ENCODE peak calls at places on chromosome 20, in five cellular contexts. Y is H1, F is H9, J is mesenchymal stem cell, A is trophoblast cell. Z is an unnamed sample.

GRCh38 chr20:1900321-1900791 is 5.1 kb downstream of the SIRPA start:
- DNase-seq in Y (peak), F (peak), J (peak), A (no peak), Z (peak)

GRCh38 chr20:8082025-8082424 is 50.0 kb upstream of the PLCB1 start:
- DNase-seq in Y (no peak), F (peak), J (peak), A (no peak), Z (no peak)

GRCh38 chr20:24102290-24102689 is 113.7 kb upstream of the GGTLC1 start:
- DNase-seq in Y (peak), F (peak), J (no peak), A (no peak), Z (no peak)

GRCh38 chr20:14219801-14220461 is 117.5 kb downstream of the FLRT3 start:
- DNase-seq in Y (no peak), F (peak), J (no peak), A (no peak), Z (no peak)

GRCh38 chr20:34530342-34530741 is 14.1 kb downstream of the DYNLRB1 start:
- DNase-seq in Y (no peak), F (no peak), J (no peak), A (no peak), Z (no peak)

GRCh38 chr20:51687630-51688029 is 80.6 kb downstream of the ATP9A start:
- DNase-seq in Y (no peak), F (no peak), J (no peak), A (no peak), Z (no peak)

GRCh38 chr20:58985656-58986055 is 4.6 kb downstream of the NELFCD start:
- DNase-seq in Y (no peak), F (no peak), J (no peak), A (no peak), Z (no peak)

GRCh38 chr20:36461600-36462439 is 79.5 kb upstream of the MYL9 start:
- DNase-seq in Y (peak), F (peak), J (peak), A (peak), Z (peak)

GRCh38 chr20:24910461-24910860 is 38.6 kb upstream of the CST7 start:
- DNase-seq in Y (peak), F (no peak), J (no peak), A (no peak), Z (no peak)

GRCh38 chr20:54774423-54774822 is 299.0 kb downstream of the DOK5 start:
- DNase-seq in Y (no peak), F (no peak), J (no peak), A (no peak), Z (no peak)

GRCh38 chr20:64110411-64111068 is 3.2 kb upstream of the NPBWR2 start:
- DNase-seq in Y (peak), F (no peak), J (no peak), A (no peak), Z (no peak)

GRCh38 chr20:48846516-48847492 is 19.0 kb upstream of the PREX1 start:
- DNase-seq in Y (peak), F (peak), J (no peak), A (no peak), Z (no peak)

GRCh38 chr20:48824830-48825550 is 2.8 kb downstream of the PREX1 start:
- DNase-seq in Y (no peak), F (no peak), J (no peak), A (peak), Z (peak)

GRCh38 chr20:3739054-3739925 is 6.8 kb downstream of the HSPA12B start:
- DNase-seq in Y (no peak), F (peak), J (no peak), A (no peak), Z (no peak)

GRCh38 chr20:51525241-51526104 is 17.0 kb downstream of the NFATC2 start:
- DNase-seq in Y (no peak), F (no peak), J (no peak), A (no peak), Z (no peak)

GRCh38 chr20:6120491-6120988 is 2.3 kb downstream of the FERMT1 start:
- DNase-seq in Y (no peak), F (no peak), J (no peak), A (no peak), Z (no peak)

GRCh38 chr20:10453241-10453640 is 18.1 kb downstream of the SLX4IP start:
- DNase-seq in Y (no peak), F (no peak), J (no peak), A (no peak), Z (no peak)

GRCh38 chr20:10219452-10219791 is 792 bp downstream of the SNAP25 start:
- DNase-seq in Y (peak), F (peak), J (peak), A (peak), Z (peak)

GRCh38 chr20:41183391-41183790 is 46.0 kb downstream of the PLCG1 start:
- DNase-seq in Y (peak), F (no peak), J (no peak), A (no peak), Z (no peak)

GRCh38 chr20:54284928-54285704 is 77.2 kb downstream of the PFDN4 start:
- DNase-seq in Y (no peak), F (no peak), J (no peak), A (no peak), Z (no peak)

GRCh38 chr20:21225215-21225947 is 77.8 kb upstream of the XRN2 start:
- DNase-seq in Y (no peak), F (no peak), J (peak), A (no peak), Z (no peak)

GRCh38 chr20:47126709-47127108 is 229.8 kb downstream of the ZMYND8 start:
- DNase-seq in Y (no peak), F (no peak), J (peak), A (no peak), Z (no peak)

GRCh38 chr20:13554706-13555105 is 84.0 kb downstream of the TASP1 start:
- DNase-seq in Y (no peak), F (no peak), J (no peak), A (no peak), Z (no peak)

GRCh38 chr20:13799974-13800373 is 15.1 kb downstream of the NDUFAF5 start:
- DNase-seq in Y (no peak), F (no peak), J (no peak), A (no peak), Z (no peak)

GRCh38 chr20:43667341-43668132 is 623 bp downstream of the MYBL2 start:
- DNase-seq in Y (peak), F (peak), J (peak), A (no peak), Z (peak)

GRCh38 chr20:52105573-52106422 is 85.8 kb downstream of the ZFP64 start:
- DNase-seq in Y (peak), F (peak), J (peak), A (no peak), Z (peak)

GRCh38 chr20:63542696-63543095 is 4.9 kb downstream of the SRMS start:
- DNase-seq in Y (no peak), F (no peak), J (no peak), A (no peak), Z (no peak)

GRCh38 chr20:59388402-59388801 is 88.0 kb downstream of the EDN3 start:
- DNase-seq in Y (no peak), F (no peak), J (no peak), A (no peak), Z (no peak)

GRCh38 chr20:60642546-60642945 is 609.5 kb upstream of the CDH4 start:
- DNase-seq in Y (no peak), F (no peak), J (no peak), A (no peak), Z (no peak)
- H2BK12ac ChIP-seq in Y (no peak), F (no peak), J (no peak), A (no peak), Z (no peak)

GRCh38 chr20:801678-802077 is 31.8 kb upstream of the FAM110A start:
- DNase-seq in Y (no peak), F (no peak), J (no peak), A (no peak), Z (no peak)
- H2BK12ac ChIP-seq in Y (no peak), F (no peak), J (no peak), A (no peak), Z (no peak)

DNA sequence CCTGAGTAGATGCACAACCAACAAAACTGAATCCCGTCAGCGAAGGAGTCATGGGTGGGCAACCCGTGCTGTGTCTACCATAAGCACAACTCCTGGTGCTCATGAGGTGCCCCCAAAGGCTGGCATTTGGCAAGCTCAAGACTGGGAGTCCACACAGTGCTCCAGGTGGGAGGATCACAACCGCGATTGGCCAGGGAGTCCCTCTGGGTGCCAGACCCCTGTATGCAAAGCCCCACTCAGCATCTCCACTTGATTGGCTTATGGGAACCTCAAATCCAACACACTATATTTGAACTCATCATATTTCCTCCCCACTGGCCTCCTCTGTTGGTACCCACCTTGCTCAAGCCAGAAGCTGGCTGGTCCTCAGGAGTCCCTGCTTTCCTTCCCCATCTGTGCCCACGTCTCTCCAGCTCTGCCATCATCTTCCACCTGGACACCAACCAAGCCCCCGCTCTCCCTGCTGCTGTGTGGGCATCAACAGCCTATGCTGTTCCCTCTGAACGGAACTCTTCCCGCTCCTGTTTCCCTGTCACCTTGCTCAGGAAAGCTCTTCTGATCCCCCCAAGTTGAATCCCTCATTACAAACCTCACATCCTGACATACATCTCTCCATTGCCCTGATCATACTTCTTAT is 142.3 kb upstream of the PTPN1 start:
- DNase-seq in Y (no peak), F (no peak), J (no peak), A (no peak), Z (no peak)
- H2BK12ac ChIP-seq in Y (no peak), F (no peak), J (peak), A (no peak), Z (no peak)

GRCh38 chr20:45363611-45364492 is 896 bp downstream of the SYS1 start:
- DNase-seq in Y (no peak), F (peak), J (no peak), A (no peak), Z (no peak)
- H2BK12ac ChIP-seq in Y (no peak), F (no peak), J (no peak), A (no peak), Z (peak)

GRCh38 chr20:38033330-38034107 is at the start of the genes RPRD1B and TTI1:
- DNase-seq in Y (peak), F (peak), J (peak), A (peak), Z (peak)

GRCh38 chr20:38034961-38035360 is 1.4 kb downstream of the RPRD1B start:
- DNase-seq in Y (no peak), F (no peak), J (no peak), A (no peak), Z (no peak)

GRCh38 chr20:38031957-38032356 is 1.3 kb downstream of the TTI1 start:
- DNase-seq in Y (no peak), F (no peak), J (no peak), A (no peak), Z (no peak)

GRCh38 chr20:38032585-38033329 is 499 bp downstream of the TTI1 start:
- DNase-seq in Y (no peak), F (no peak), J (no peak), A (no peak), Z (no peak)

DNA sequence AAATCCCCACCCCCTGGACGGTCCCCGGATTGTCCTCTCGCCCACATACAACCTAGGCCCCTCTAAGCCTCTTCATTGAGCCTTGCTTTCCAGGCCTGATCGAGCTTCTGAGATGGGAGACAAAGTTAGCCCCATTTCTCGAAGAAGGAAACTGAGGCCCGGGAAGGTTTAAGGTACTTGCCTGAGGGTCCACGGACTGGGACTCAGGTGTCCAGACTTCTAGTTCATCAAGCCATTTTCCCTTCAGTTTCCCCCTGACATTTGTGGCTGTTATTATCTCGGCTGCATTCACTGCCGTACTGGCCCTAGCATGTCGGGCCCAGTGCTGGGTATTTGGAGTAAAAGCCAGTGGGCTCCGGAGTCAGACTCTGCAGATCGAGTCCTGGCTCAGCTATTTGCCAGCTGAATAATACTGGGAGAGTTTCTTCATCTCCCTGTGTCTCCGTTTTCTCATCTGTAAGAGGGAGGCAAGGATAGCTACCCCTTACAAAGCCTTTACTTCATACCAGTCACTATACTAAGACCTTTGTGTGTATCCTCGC is 633 bp downstream of the RPRD1B start:
- DNase-seq in Y (no peak), F (no peak), J (no peak), A (no peak), Z (no peak)
- H2BK12ac ChIP-seq in Y (no peak), F (no peak), J (no peak), A (peak), Z (no peak)

GRCh38 chr20:4855555-4855954 is 133.8 kb downstream of the PRND start:
- DNase-seq in Y (no peak), F (no peak), J (no peak), A (no peak), Z (no peak)
- H2BK12ac ChIP-seq in Y (no peak), F (no peak), J (no peak), A (no peak), Z (no peak)

GRCh38 chr20:56964886-56965285 is 301.6 kb downstream of the BMP7 start:
- DNase-seq in Y (no peak), F (no peak), J (no peak), A (no peak), Z (no peak)
- H2BK12ac ChIP-seq in Y (no peak), F (no peak), J (no peak), A (no peak), Z (no peak)

DNA sequence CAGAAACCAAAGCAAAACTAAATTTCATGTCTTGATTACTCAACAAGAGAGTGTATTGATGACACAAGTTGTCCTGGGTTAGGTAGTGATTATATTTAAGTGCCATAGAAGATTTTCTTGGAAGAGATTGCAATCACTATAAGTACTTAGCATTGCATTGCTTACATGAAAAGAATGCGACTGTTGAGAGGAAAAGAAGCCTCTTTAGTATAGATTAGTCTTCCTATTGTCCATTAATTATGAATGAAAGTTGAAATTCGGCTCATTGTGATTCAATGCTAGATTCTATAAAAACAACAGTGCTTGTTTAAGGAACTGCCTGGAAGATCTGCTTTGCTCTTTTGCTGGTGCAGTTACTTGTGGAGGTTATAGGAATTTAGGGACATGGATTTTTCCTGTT is 796.5 kb downstream of the KIF16B start:
- DNase-seq in Y (no peak), F (no peak), J (no peak), A (no peak), Z (no peak)
- H2BK12ac ChIP-seq in Y (no peak), F (no peak), J (no peak), A (no peak), Z (no peak)

GRCh38 chr20:40110241-40110910 is 578.7 kb downstream of the MAFB start:
- DNase-seq in Y (no peak), F (no peak), J (no peak), A (no peak), Z (no peak)
- H2BK12ac ChIP-seq in Y (no peak), F (no peak), J (no peak), A (no peak), Z (no peak)

Z was measured in neuronal stem cell.